ENCODE peak calls at places on chromosomes 3 and 15, in seven cellular contexts. One of them, this sample, is unnamed. For H3K4me1, the result is how much of the 10 kb centered on the place peaks cover.

GRCh38 chr3:124034016-124034808 is 42.3 kb upstream of the ROPN1 start:
- DNase-seq in prostate gland: no peak
- DNase-seq in lung: no peak
- DNase-seq in fibroblast of lung: peak
- DNase-seq in adrenal gland: peak
- DNase-seq in transverse colon: peak
- DNase-seq in hepatocyte: peak
- DNase-seq in this sample: peak

GRCh38 chr3:72951259-72951722 is 45.3 kb upstream of the PPP4R2 start:
- DNase-seq in transverse colon: no peak
- DNase-seq in hepatocyte: no peak
- DNase-seq in fibroblast of lung: no peak
- DNase-seq in adrenal gland: no peak
- DNase-seq in prostate gland: no peak
- DNase-seq in lung: no peak
- DNase-seq in this sample: no peak

GRCh38 chr3:130894130-130894872 is 417 bp downstream of the ATP2C1 start:
- DNase-seq in hepatocyte: peak
- DNase-seq in lung: peak
- DNase-seq in adrenal gland: peak
- DNase-seq in transverse colon: peak
- DNase-seq in fibroblast of lung: peak
- DNase-seq in prostate gland: peak
- DNase-seq in this sample: no peak

GRCh38 chr15:72047020-72047419 is 70.9 kb downstream of the MYO9A start:
- DNase-seq in adrenal gland: no peak
- DNase-seq in transverse colon: no peak
- DNase-seq in fibroblast of lung: peak
- DNase-seq in hepatocyte: no peak
- DNase-seq in prostate gland: no peak
- DNase-seq in lung: no peak
- DNase-seq in this sample: no peak

GRCh38 chr15:99476413-99477222 is 89.2 kb upstream of the MEF2A start:
- DNase-seq in adrenal gland: no peak
- DNase-seq in hepatocyte: peak
- DNase-seq in fibroblast of lung: peak
- DNase-seq in prostate gland: peak
- DNase-seq in transverse colon: peak
- DNase-seq in lung: no peak
- DNase-seq in this sample: peak

GRCh38 chr15:50066202-50066601 is 52.8 kb downstream of the ATP8B4 start:
- DNase-seq in fibroblast of lung: peak
- DNase-seq in hepatocyte: no peak
- DNase-seq in adrenal gland: no peak
- DNase-seq in transverse colon: no peak
- DNase-seq in lung: no peak
- DNase-seq in prostate gland: no peak
- DNase-seq in this sample: no peak

GRCh38 chr15:51104512-51104911 is 9.8 kb upstream of the TNFAIP8L3 start:
- DNase-seq in prostate gland: no peak
- DNase-seq in lung: peak
- DNase-seq in hepatocyte: no peak
- DNase-seq in transverse colon: peak
- DNase-seq in fibroblast of lung: peak
- DNase-seq in adrenal gland: peak
- DNase-seq in this sample: no peak

GRCh38 chr15:47188766-47189507 is 528.4 kb upstream of the SEMA6D start:
- DNase-seq in transverse colon: no peak
- DNase-seq in fibroblast of lung: no peak
- DNase-seq in hepatocyte: no peak
- DNase-seq in lung: no peak
- DNase-seq in prostate gland: no peak
- DNase-seq in adrenal gland: no peak
- DNase-seq in this sample: no peak

GRCh38 chr3:165125836-165126235 is 47.5 kb upstream of the SI start:
- DNase-seq in lung: no peak
- DNase-seq in prostate gland: no peak
- DNase-seq in fibroblast of lung: no peak
- DNase-seq in transverse colon: no peak
- DNase-seq in hepatocyte: no peak
- DNase-seq in adrenal gland: no peak
- DNase-seq in this sample: no peak

GRCh38 chr3:41159581-41160189 is 39.6 kb upstream of the CTNNB1 start:
- DNase-seq in transverse colon: peak
- DNase-seq in hepatocyte: peak
- DNase-seq in adrenal gland: no peak
- DNase-seq in lung: no peak
- DNase-seq in fibroblast of lung: no peak
- DNase-seq in prostate gland: no peak
- DNase-seq in this sample: no peak

GRCh38 chr15:60572462-60573214 is 93.7 kb upstream of the ICE2 start:
- DNase-seq in prostate gland: no peak
- DNase-seq in lung: no peak
- DNase-seq in fibroblast of lung: no peak
- DNase-seq in hepatocyte: no peak
- DNase-seq in transverse colon: no peak
- DNase-seq in adrenal gland: no peak
- DNase-seq in this sample: no peak

GRCh38 chr3:1609416-1609815 is 489.2 kb upstream of the CNTN4 start:
- DNase-seq in hepatocyte: no peak
- DNase-seq in transverse colon: no peak
- DNase-seq in adrenal gland: no peak
- DNase-seq in lung: no peak
- DNase-seq in prostate gland: no peak
- DNase-seq in fibroblast of lung: no peak
- DNase-seq in this sample: no peak

GRCh38 chr15:101502572-101503295 is 13.2 kb upstream of the PCSK6 start:
- DNase-seq in hepatocyte: no peak
- DNase-seq in fibroblast of lung: no peak
- DNase-seq in lung: peak
- DNase-seq in prostate gland: no peak
- DNase-seq in adrenal gland: no peak
- DNase-seq in transverse colon: no peak
- DNase-seq in this sample: no peak

GRCh38 chr3:184372296-184372821 is 5.6 kb downstream of the THPO start:
- DNase-seq in prostate gland: no peak
- DNase-seq in lung: no peak
- DNase-seq in adrenal gland: no peak
- DNase-seq in fibroblast of lung: no peak
- DNase-seq in hepatocyte: no peak
- DNase-seq in transverse colon: no peak
- DNase-seq in this sample: no peak

GRCh38 chr3:152650177-152650576 is 184.8 kb upstream of the P2RY1 start:
- DNase-seq in prostate gland: no peak
- DNase-seq in lung: no peak
- DNase-seq in hepatocyte: no peak
- DNase-seq in fibroblast of lung: no peak
- DNase-seq in transverse colon: no peak
- DNase-seq in adrenal gland: no peak
- DNase-seq in this sample: no peak

GRCh38 chr3:42012935-42013651 is 51.2 kb upstream of the ULK4 start:
- DNase-seq in adrenal gland: peak
- DNase-seq in lung: peak
- DNase-seq in transverse colon: peak
- DNase-seq in fibroblast of lung: peak
- DNase-seq in prostate gland: peak
- DNase-seq in hepatocyte: peak
- DNase-seq in this sample: peak

GRCh38 chr3:52469001-52469400 is 13.6 kb downstream of the NISCH start:
- DNase-seq in transverse colon: no peak
- DNase-seq in adrenal gland: no peak
- DNase-seq in hepatocyte: no peak
- DNase-seq in fibroblast of lung: no peak
- DNase-seq in lung: no peak
- DNase-seq in prostate gland: peak
- DNase-seq in this sample: peak

GRCh38 chr3:52471371-52472238 is 16.2 kb downstream of the NISCH start:
- DNase-seq in transverse colon: peak
- DNase-seq in adrenal gland: peak
- DNase-seq in fibroblast of lung: no peak
- DNase-seq in lung: peak
- DNase-seq in prostate gland: peak
- DNase-seq in hepatocyte: peak
- DNase-seq in this sample: peak

GRCh38 chr3:52472239-52472783 is 16.9 kb downstream of the NISCH start:
- DNase-seq in prostate gland: no peak
- DNase-seq in transverse colon: no peak
- DNase-seq in hepatocyte: no peak
- DNase-seq in adrenal gland: no peak
- DNase-seq in fibroblast of lung: no peak
- DNase-seq in lung: no peak
- DNase-seq in this sample: no peak

GRCh38 chr3:52470920-52471319 is 15.5 kb downstream of the NISCH start:
- DNase-seq in fibroblast of lung: no peak
- DNase-seq in adrenal gland: no peak
- DNase-seq in prostate gland: no peak
- DNase-seq in hepatocyte: no peak
- DNase-seq in transverse colon: no peak
- DNase-seq in lung: no peak
- DNase-seq in this sample: no peak

GRCh38 chr3:52468336-52468735 is 12.9 kb downstream of the NISCH start:
- DNase-seq in lung: no peak
- DNase-seq in adrenal gland: no peak
- DNase-seq in hepatocyte: no peak
- DNase-seq in prostate gland: no peak
- DNase-seq in transverse colon: no peak
- DNase-seq in fibroblast of lung: peak
- DNase-seq in this sample: no peak
- H3K4me1 ChIP-seq in lung: under half
- H3K4me1 ChIP-seq in adrenal gland: under half
- H3K4me1 ChIP-seq in hepatocyte: under half
- H3K4me1 ChIP-seq in prostate gland: under half
- H3K4me1 ChIP-seq in transverse colon: under half
- H3K4me1 ChIP-seq in fibroblast of lung: under half
- H3K4me1 ChIP-seq in this sample: under half

GRCh38 chr3:12644297-12644937 is 19.5 kb downstream of the RAF1 start:
- DNase-seq in transverse colon: no peak
- DNase-seq in lung: no peak
- DNase-seq in prostate gland: no peak
- DNase-seq in hepatocyte: no peak
- DNase-seq in adrenal gland: no peak
- DNase-seq in fibroblast of lung: peak
- DNase-seq in this sample: no peak
- H3K4me1 ChIP-seq in transverse colon: under half
- H3K4me1 ChIP-seq in lung: under half
- H3K4me1 ChIP-seq in prostate gland: under half
- H3K4me1 ChIP-seq in hepatocyte: under half
- H3K4me1 ChIP-seq in adrenal gland: under half
- H3K4me1 ChIP-seq in fibroblast of lung: under half
- H3K4me1 ChIP-seq in this sample: under half

GRCh38 chr15:44726568-44727461 is 9.5 kb upstream of the TRIM69 start:
- DNase-seq in transverse colon: peak
- DNase-seq in lung: no peak
- DNase-seq in fibroblast of lung: peak
- DNase-seq in hepatocyte: peak
- DNase-seq in prostate gland: peak
- DNase-seq in adrenal gland: no peak
- DNase-seq in this sample: peak
- H3K4me1 ChIP-seq in transverse colon: under half
- H3K4me1 ChIP-seq in lung: under half
- H3K4me1 ChIP-seq in fibroblast of lung: under half
- H3K4me1 ChIP-seq in hepatocyte: under half
- H3K4me1 ChIP-seq in prostate gland: under half
- H3K4me1 ChIP-seq in adrenal gland: under half
- H3K4me1 ChIP-seq in this sample: under half

GRCh38 chr15:70487380-70487725 is 276.0 kb downstream of the UACA start:
- DNase-seq in fibroblast of lung: no peak
- DNase-seq in prostate gland: no peak
- DNase-seq in hepatocyte: no peak
- DNase-seq in transverse colon: no peak
- DNase-seq in lung: no peak
- DNase-seq in adrenal gland: no peak
- DNase-seq in this sample: no peak

GRCh38 chr15:70488941-70489848 is 274.2 kb downstream of the UACA start:
- DNase-seq in hepatocyte: no peak
- DNase-seq in prostate gland: no peak
- DNase-seq in adrenal gland: no peak
- DNase-seq in lung: no peak
- DNase-seq in fibroblast of lung: no peak
- DNase-seq in transverse colon: no peak
- DNase-seq in this sample: no peak

GRCh38 chr15:70486451-70487379 is 276.6 kb downstream of the UACA start:
- DNase-seq in prostate gland: no peak
- DNase-seq in hepatocyte: no peak
- DNase-seq in lung: no peak
- DNase-seq in transverse colon: no peak
- DNase-seq in adrenal gland: no peak
- DNase-seq in fibroblast of lung: peak
- DNase-seq in this sample: no peak

GRCh38 chr15:70486012-70486411 is 277.3 kb downstream of the UACA start:
- DNase-seq in hepatocyte: no peak
- DNase-seq in prostate gland: no peak
- DNase-seq in lung: no peak
- DNase-seq in transverse colon: no peak
- DNase-seq in adrenal gland: no peak
- DNase-seq in fibroblast of lung: no peak
- DNase-seq in this sample: no peak

GRCh38 chr15:70488002-70488605 is 275.3 kb downstream of the UACA start:
- DNase-seq in fibroblast of lung: peak
- DNase-seq in transverse colon: peak
- DNase-seq in hepatocyte: peak
- DNase-seq in prostate gland: peak
- DNase-seq in adrenal gland: peak
- DNase-seq in lung: peak
- DNase-seq in this sample: peak
- H3K4me1 ChIP-seq in fibroblast of lung: under half
- H3K4me1 ChIP-seq in transverse colon: under half
- H3K4me1 ChIP-seq in hepatocyte: under half
- H3K4me1 ChIP-seq in prostate gland: under half
- H3K4me1 ChIP-seq in adrenal gland: under half
- H3K4me1 ChIP-seq in lung: under half
- H3K4me1 ChIP-seq in this sample: under half